ENCODE peak calls at places on chromosomes 13 and 19, in nine cellular contexts. One of them, this sample, is unnamed. For H3K36me3, the result is how much of the 10 kb centered on the place peaks cover.

GRCh38 chr19:19884583-19884982 is 16.2 kb upstream of the ZNF93 start:
- DNase-seq in H1: no peak
- DNase-seq in IMR-90: no peak
- DNase-seq in K562: no peak
- DNase-seq in neuronal stem cell: no peak
- DNase-seq in GM23338: no peak
- DNase-seq in PC-9: no peak
- DNase-seq in HCT116: no peak
- DNase-seq in neural progenitor cell: no peak
- DNase-seq in this sample: no peak

GRCh38 chr19:14248578-14249011 is 42.6 kb upstream of the ADGRL1 start:
- DNase-seq in H1: peak
- DNase-seq in IMR-90: no peak
- DNase-seq in K562: peak
- DNase-seq in neuronal stem cell: peak
- DNase-seq in GM23338: peak
- DNase-seq in PC-9: peak
- DNase-seq in HCT116: no peak
- DNase-seq in neural progenitor cell: peak
- DNase-seq in this sample: no peak

GRCh38 chr19:31825134-31826094 is 476.2 kb upstream of the TSHZ3 start:
- DNase-seq in H1: no peak
- DNase-seq in IMR-90: no peak
- DNase-seq in K562: no peak
- DNase-seq in neuronal stem cell: no peak
- DNase-seq in GM23338: no peak
- DNase-seq in PC-9: no peak
- DNase-seq in HCT116: no peak
- DNase-seq in neural progenitor cell: no peak
- DNase-seq in this sample: no peak

GRCh38 chr13:106752584-106753202 is 184.8 kb upstream of the ARGLU1 start:
- DNase-seq in H1: no peak
- DNase-seq in IMR-90: no peak
- DNase-seq in K562: no peak
- DNase-seq in neuronal stem cell: peak
- DNase-seq in GM23338: no peak
- DNase-seq in PC-9: no peak
- DNase-seq in HCT116: no peak
- DNase-seq in neural progenitor cell: peak
- DNase-seq in this sample: no peak

GRCh38 chr19:47057328-47057727 is 8.9 kb upstream of the TMEM160 start:
- DNase-seq in H1: no peak
- DNase-seq in IMR-90: peak
- DNase-seq in K562: no peak
- DNase-seq in neuronal stem cell: no peak
- DNase-seq in GM23338: no peak
- DNase-seq in PC-9: no peak
- DNase-seq in HCT116: no peak
- DNase-seq in neural progenitor cell: no peak
- DNase-seq in this sample: no peak

GRCh38 chr13:32080328-32080744 is 48.8 kb downstream of the FRY start:
- DNase-seq in H1: no peak
- DNase-seq in IMR-90: no peak
- DNase-seq in K562: no peak
- DNase-seq in neuronal stem cell: no peak
- DNase-seq in GM23338: no peak
- DNase-seq in PC-9: no peak
- DNase-seq in HCT116: no peak
- DNase-seq in neural progenitor cell: no peak
- DNase-seq in this sample: no peak

GRCh38 chr19:8391274-8392016 is 1.3 kb downstream of the RAB11B start:
- DNase-seq in H1: no peak
- DNase-seq in IMR-90: no peak
- DNase-seq in K562: no peak
- DNase-seq in neuronal stem cell: no peak
- DNase-seq in GM23338: no peak
- DNase-seq in PC-9: no peak
- DNase-seq in HCT116: no peak
- DNase-seq in neural progenitor cell: no peak
- DNase-seq in this sample: no peak

GRCh38 chr19:17125052-17125727 is 49.6 kb downstream of the MYO9B start:
- DNase-seq in H1: no peak
- DNase-seq in IMR-90: peak
- DNase-seq in K562: no peak
- DNase-seq in neuronal stem cell: no peak
- DNase-seq in GM23338: no peak
- DNase-seq in PC-9: peak
- DNase-seq in HCT116: no peak
- DNase-seq in neural progenitor cell: no peak
- DNase-seq in this sample: peak

GRCh38 chr13:48222358-48223015 is 10.5 kb upstream of the ITM2B start:
- DNase-seq in H1: no peak
- DNase-seq in IMR-90: peak
- DNase-seq in K562: no peak
- DNase-seq in neuronal stem cell: no peak
- DNase-seq in GM23338: no peak
- DNase-seq in PC-9: no peak
- DNase-seq in HCT116: no peak
- DNase-seq in neural progenitor cell: no peak
- DNase-seq in this sample: no peak

GRCh38 chr19:47020992-47021496 is 1.4 kb downstream of the NPAS1 start:
- DNase-seq in H1: no peak
- DNase-seq in IMR-90: no peak
- DNase-seq in K562: peak
- DNase-seq in neuronal stem cell: no peak
- DNase-seq in GM23338: peak
- DNase-seq in PC-9: no peak
- DNase-seq in HCT116: no peak
- DNase-seq in neural progenitor cell: peak
- DNase-seq in this sample: no peak

GRCh38 chr13:77674802-77675201 is 22.7 kb upstream of the SLAIN1 start:
- DNase-seq in H1: no peak
- DNase-seq in IMR-90: no peak
- DNase-seq in K562: no peak
- DNase-seq in neuronal stem cell: no peak
- DNase-seq in GM23338: peak
- DNase-seq in PC-9: no peak
- DNase-seq in HCT116: no peak
- DNase-seq in neural progenitor cell: peak
- DNase-seq in this sample: no peak

GRCh38 chr19:46665072-46665471 is 4.1 kb upstream of the DACT3 start:
- DNase-seq in H1: no peak
- DNase-seq in IMR-90: no peak
- DNase-seq in K562: no peak
- DNase-seq in neuronal stem cell: no peak
- DNase-seq in GM23338: no peak
- DNase-seq in PC-9: no peak
- DNase-seq in HCT116: no peak
- DNase-seq in neural progenitor cell: no peak
- DNase-seq in this sample: no peak

GRCh38 chr19:14061751-14062557 is at the start of gene PALM3:
- DNase-seq in H1: no peak
- DNase-seq in IMR-90: no peak
- DNase-seq in K562: no peak
- DNase-seq in neuronal stem cell: no peak
- DNase-seq in GM23338: no peak
- DNase-seq in PC-9: peak
- DNase-seq in HCT116: no peak
- DNase-seq in neural progenitor cell: no peak
- DNase-seq in this sample: no peak

GRCh38 chr13:53408847-53409568 is 380.4 kb downstream of the OLFM4 start:
- DNase-seq in H1: no peak
- DNase-seq in IMR-90: no peak
- DNase-seq in K562: no peak
- DNase-seq in neuronal stem cell: no peak
- DNase-seq in GM23338: no peak
- DNase-seq in PC-9: no peak
- DNase-seq in HCT116: no peak
- DNase-seq in neural progenitor cell: no peak
- DNase-seq in this sample: no peak

GRCh38 chr19:24064175-24064574 is 22.8 kb upstream of the ZNF254 start:
- DNase-seq in H1: no peak
- DNase-seq in IMR-90: no peak
- DNase-seq in K562: no peak
- DNase-seq in neuronal stem cell: no peak
- DNase-seq in GM23338: no peak
- DNase-seq in PC-9: no peak
- DNase-seq in HCT116: no peak
- DNase-seq in neural progenitor cell: no peak
- DNase-seq in this sample: no peak

GRCh38 chr13:49421391-49421790 is 22.5 kb downstream of the CAB39L start:
- DNase-seq in H1: no peak
- DNase-seq in IMR-90: no peak
- DNase-seq in K562: peak
- DNase-seq in neuronal stem cell: no peak
- DNase-seq in GM23338: peak
- DNase-seq in PC-9: no peak
- DNase-seq in HCT116: peak
- DNase-seq in neural progenitor cell: peak
- DNase-seq in this sample: no peak

GRCh38 chr13:76725211-76725610 is 161.0 kb downstream of the KCTD12 start:
- DNase-seq in H1: no peak
- DNase-seq in IMR-90: peak
- DNase-seq in K562: no peak
- DNase-seq in neuronal stem cell: no peak
- DNase-seq in GM23338: no peak
- DNase-seq in PC-9: no peak
- DNase-seq in HCT116: no peak
- DNase-seq in neural progenitor cell: no peak
- DNase-seq in this sample: no peak

GRCh38 chr19:53196777-53197396 is 3.7 kb upstream of the ZNF665 start:
- DNase-seq in H1: peak
- DNase-seq in IMR-90: peak
- DNase-seq in K562: peak
- DNase-seq in neuronal stem cell: peak
- DNase-seq in GM23338: peak
- DNase-seq in PC-9: peak
- DNase-seq in HCT116: peak
- DNase-seq in neural progenitor cell: peak
- DNase-seq in this sample: no peak

GRCh38 chr13:20028953-20029352 is 70.4 kb downstream of the ZMYM2 start:
- DNase-seq in H1: no peak
- DNase-seq in IMR-90: no peak
- DNase-seq in K562: no peak
- DNase-seq in neuronal stem cell: no peak
- DNase-seq in GM23338: no peak
- DNase-seq in PC-9: no peak
- DNase-seq in HCT116: no peak
- DNase-seq in neural progenitor cell: no peak
- DNase-seq in this sample: no peak
- H3K36me3 ChIP-seq in H1: under half
- H3K36me3 ChIP-seq in IMR-90: under half
- H3K36me3 ChIP-seq in K562: under half
- H3K36me3 ChIP-seq in neuronal stem cell: under half
- H3K36me3 ChIP-seq in GM23338: under half
- H3K36me3 ChIP-seq in PC-9: under half
- H3K36me3 ChIP-seq in HCT116: under half
- H3K36me3 ChIP-seq in neural progenitor cell: half or more
- H3K36me3 ChIP-seq in this sample: under half

GRCh38 chr19:2561895-2562294 is 86.0 kb downstream of the GADD45B start:
- DNase-seq in H1: no peak
- DNase-seq in IMR-90: no peak
- DNase-seq in K562: no peak
- DNase-seq in neuronal stem cell: no peak
- DNase-seq in GM23338: no peak
- DNase-seq in PC-9: no peak
- DNase-seq in HCT116: no peak
- DNase-seq in neural progenitor cell: no peak
- DNase-seq in this sample: peak
- H3K4me2 ChIP-seq in H1: no peak
- H3K4me2 ChIP-seq in IMR-90: no peak
- H3K4me2 ChIP-seq in K562: no peak
- H3K4me2 ChIP-seq in neuronal stem cell: no peak
- H3K4me2 ChIP-seq in GM23338: no peak
- H3K4me2 ChIP-seq in PC-9: no peak
- H3K4me2 ChIP-seq in HCT116: no peak
- H3K4me2 ChIP-seq in neural progenitor cell: no peak
- H3K4me2 ChIP-seq in this sample: peak

DNA sequence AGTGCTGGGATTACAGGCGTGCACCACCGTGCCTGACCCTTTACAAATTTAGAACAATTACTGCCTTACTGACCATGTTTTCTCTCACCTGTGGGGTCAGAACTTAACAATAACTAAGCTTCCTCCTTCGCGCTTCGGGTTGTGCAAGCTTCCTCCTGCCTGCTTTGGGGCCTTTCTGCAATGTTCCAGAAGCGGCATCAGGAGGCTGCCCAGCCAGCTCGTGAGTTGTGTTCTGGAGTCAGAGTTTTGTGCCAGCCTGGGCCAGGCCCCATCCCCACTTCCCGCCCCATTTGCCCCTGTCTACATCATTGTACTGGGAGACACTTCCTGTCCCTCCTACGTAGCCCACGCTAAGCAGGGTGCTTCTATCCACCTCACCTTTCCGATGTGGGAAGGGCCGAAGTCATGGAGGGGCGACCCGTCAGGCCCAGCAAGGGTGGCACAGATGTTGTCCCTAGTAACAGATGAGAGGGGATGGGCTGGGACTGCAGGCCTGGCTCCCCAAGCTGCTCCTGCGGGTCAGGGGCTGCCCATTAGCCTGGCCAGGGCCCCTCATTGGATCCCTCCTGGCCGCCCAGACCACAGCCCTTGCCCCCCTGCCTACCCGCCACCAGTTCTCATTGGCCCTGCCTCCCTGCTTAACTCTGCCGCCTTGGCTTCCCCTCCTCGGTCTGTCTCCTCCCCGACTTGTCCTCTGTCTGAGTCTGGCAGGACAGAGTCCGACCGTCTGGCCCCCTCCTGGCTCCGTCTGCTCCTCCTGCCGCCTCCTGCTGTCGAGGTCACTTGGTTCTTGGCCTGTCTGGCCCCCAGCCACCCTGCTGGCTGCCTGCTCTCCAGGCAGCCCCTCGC is 13.5 kb downstream of the UHRF1 start:
- DNase-seq in H1: no peak
- DNase-seq in IMR-90: no peak
- DNase-seq in K562: no peak
- DNase-seq in neuronal stem cell: no peak
- DNase-seq in GM23338: no peak
- DNase-seq in PC-9: no peak
- DNase-seq in HCT116: no peak
- DNase-seq in neural progenitor cell: no peak
- DNase-seq in this sample: no peak
- H3K27ac ChIP-seq in H1: no peak
- H3K27ac ChIP-seq in IMR-90: no peak
- H3K27ac ChIP-seq in K562: no peak
- H3K27ac ChIP-seq in neuronal stem cell: no peak
- H3K27ac ChIP-seq in GM23338: no peak
- H3K27ac ChIP-seq in PC-9: no peak
- H3K27ac ChIP-seq in HCT116: peak
- H3K27ac ChIP-seq in neural progenitor cell: no peak
- H3K27ac ChIP-seq in this sample: no peak

DNA sequence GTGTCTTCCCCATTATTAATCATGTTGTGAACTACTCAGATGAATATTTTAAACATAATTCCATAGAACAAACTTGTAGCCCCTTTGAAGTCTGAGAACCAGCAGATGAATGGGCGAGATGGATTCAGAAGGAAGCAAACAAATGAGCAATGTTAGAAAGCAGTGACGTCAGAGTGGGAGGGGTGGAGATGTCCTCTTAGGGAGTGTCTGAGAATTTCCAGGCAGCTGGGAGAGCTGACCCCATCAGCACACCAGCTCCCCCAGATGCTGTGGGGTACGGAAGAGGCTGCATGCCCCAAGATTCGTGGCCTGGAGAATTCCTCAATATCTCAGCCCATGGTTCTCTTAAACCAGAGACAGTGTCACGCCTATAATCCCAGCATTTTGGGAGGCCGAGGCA is 68.6 kb downstream of the DPF1 start:
- DNase-seq in H1: no peak
- DNase-seq in IMR-90: peak
- DNase-seq in K562: peak
- DNase-seq in neuronal stem cell: no peak
- DNase-seq in GM23338: peak
- DNase-seq in PC-9: no peak
- DNase-seq in HCT116: no peak
- DNase-seq in neural progenitor cell: peak
- DNase-seq in this sample: no peak
- H3K36me3 ChIP-seq in H1: under half
- H3K36me3 ChIP-seq in IMR-90: under half
- H3K36me3 ChIP-seq in K562: under half
- H3K36me3 ChIP-seq in neuronal stem cell: under half
- H3K36me3 ChIP-seq in GM23338: under half
- H3K36me3 ChIP-seq in PC-9: under half
- H3K36me3 ChIP-seq in HCT116: under half
- H3K36me3 ChIP-seq in neural progenitor cell: under half
- H3K36me3 ChIP-seq in this sample: under half